ENCODE peak calls at places on chromosomes 12 and 14, in seven cellular contexts. One of them, this sample, is unnamed.

GRCh38 chr12:2318286-2318685 is 265.5 kb downstream of the CACNA1C start:
- DNase-seq in IMR-90: no peak
- DNase-seq in AG20443: no peak
- DNase-seq in stimulated activated CD4-positive, alpha-beta T cell treated with anti-CD3 and anti-CD28 coated beads, Interleukin-1b, Interleukin-23, amount 100 ng/mL, for 1 hour: no peak
- DNase-seq in activated CD8-positive, alpha-beta T cell treated with anti-CD3 and anti-CD28 coated beads, Interleukin-2, amount 10 ng/mL, durations not matched to agents 7 days and 5 days: no peak
- DNase-seq in astrocyte of the spinal cord: no peak
- DNase-seq in left ventricle myocardium inferior: no peak
- DNase-seq in this sample: no peak

GRCh38 chr12:108807996-108808725 is 49.2 kb downstream of the SSH1 start:
- DNase-seq in IMR-90: no peak
- DNase-seq in AG20443: no peak
- DNase-seq in stimulated activated CD4-positive, alpha-beta T cell treated with anti-CD3 and anti-CD28 coated beads, Interleukin-1b, Interleukin-23, amount 100 ng/mL, for 1 hour: no peak
- DNase-seq in activated CD8-positive, alpha-beta T cell treated with anti-CD3 and anti-CD28 coated beads, Interleukin-2, amount 10 ng/mL, durations not matched to agents 7 days and 5 days: no peak
- DNase-seq in astrocyte of the spinal cord: no peak
- DNase-seq in left ventricle myocardium inferior: no peak
- DNase-seq in this sample: no peak

GRCh38 chr14:52458721-52459085 is 93.6 kb downstream of the TXNDC16 start:
- DNase-seq in IMR-90: peak
- DNase-seq in AG20443: no peak
- DNase-seq in stimulated activated CD4-positive, alpha-beta T cell treated with anti-CD3 and anti-CD28 coated beads, Interleukin-1b, Interleukin-23, amount 100 ng/mL, for 1 hour: no peak
- DNase-seq in activated CD8-positive, alpha-beta T cell treated with anti-CD3 and anti-CD28 coated beads, Interleukin-2, amount 10 ng/mL, durations not matched to agents 7 days and 5 days: no peak
- DNase-seq in astrocyte of the spinal cord: peak
- DNase-seq in left ventricle myocardium inferior: no peak
- DNase-seq in this sample: no peak

GRCh38 chr12:41277019-41277770 is 89.1 kb downstream of the PDZRN4 start:
- DNase-seq in IMR-90: peak
- DNase-seq in AG20443: peak
- DNase-seq in stimulated activated CD4-positive, alpha-beta T cell treated with anti-CD3 and anti-CD28 coated beads, Interleukin-1b, Interleukin-23, amount 100 ng/mL, for 1 hour: no peak
- DNase-seq in activated CD8-positive, alpha-beta T cell treated with anti-CD3 and anti-CD28 coated beads, Interleukin-2, amount 10 ng/mL, durations not matched to agents 7 days and 5 days: no peak
- DNase-seq in astrocyte of the spinal cord: peak
- DNase-seq in left ventricle myocardium inferior: no peak
- DNase-seq in this sample: peak

GRCh38 chr12:132397152-132397933 is 68.0 kb upstream of the GALNT9 start:
- DNase-seq in IMR-90: no peak
- DNase-seq in AG20443: no peak
- DNase-seq in stimulated activated CD4-positive, alpha-beta T cell treated with anti-CD3 and anti-CD28 coated beads, Interleukin-1b, Interleukin-23, amount 100 ng/mL, for 1 hour: no peak
- DNase-seq in activated CD8-positive, alpha-beta T cell treated with anti-CD3 and anti-CD28 coated beads, Interleukin-2, amount 10 ng/mL, durations not matched to agents 7 days and 5 days: no peak
- DNase-seq in astrocyte of the spinal cord: no peak
- DNase-seq in left ventricle myocardium inferior: peak
- DNase-seq in this sample: no peak

GRCh38 chr12:102539651-102540553 is 59.5 kb upstream of the IGF1 start:
- DNase-seq in IMR-90: peak
- DNase-seq in AG20443: peak
- DNase-seq in stimulated activated CD4-positive, alpha-beta T cell treated with anti-CD3 and anti-CD28 coated beads, Interleukin-1b, Interleukin-23, amount 100 ng/mL, for 1 hour: no peak
- DNase-seq in activated CD8-positive, alpha-beta T cell treated with anti-CD3 and anti-CD28 coated beads, Interleukin-2, amount 10 ng/mL, durations not matched to agents 7 days and 5 days: no peak
- DNase-seq in astrocyte of the spinal cord: no peak
- DNase-seq in left ventricle myocardium inferior: no peak
- DNase-seq in this sample: peak

GRCh38 chr14:90760591-90761316 is 55.5 kb downstream of the TTC7B start:
- DNase-seq in IMR-90: peak
- DNase-seq in AG20443: no peak
- DNase-seq in stimulated activated CD4-positive, alpha-beta T cell treated with anti-CD3 and anti-CD28 coated beads, Interleukin-1b, Interleukin-23, amount 100 ng/mL, for 1 hour: no peak
- DNase-seq in activated CD8-positive, alpha-beta T cell treated with anti-CD3 and anti-CD28 coated beads, Interleukin-2, amount 10 ng/mL, durations not matched to agents 7 days and 5 days: no peak
- DNase-seq in astrocyte of the spinal cord: peak
- DNase-seq in left ventricle myocardium inferior: no peak
- DNase-seq in this sample: peak

GRCh38 chr12:132445884-132446471 is 44.0 kb upstream of the FBRSL1 start:
- DNase-seq in IMR-90: peak
- DNase-seq in AG20443: peak
- DNase-seq in stimulated activated CD4-positive, alpha-beta T cell treated with anti-CD3 and anti-CD28 coated beads, Interleukin-1b, Interleukin-23, amount 100 ng/mL, for 1 hour: peak
- DNase-seq in activated CD8-positive, alpha-beta T cell treated with anti-CD3 and anti-CD28 coated beads, Interleukin-2, amount 10 ng/mL, durations not matched to agents 7 days and 5 days: peak
- DNase-seq in astrocyte of the spinal cord: peak
- DNase-seq in left ventricle myocardium inferior: peak
- DNase-seq in this sample: peak

GRCh38 chr12:86233126-86233525 is 23.1 kb downstream of the MGAT4C start:
- DNase-seq in IMR-90: no peak
- DNase-seq in AG20443: no peak
- DNase-seq in stimulated activated CD4-positive, alpha-beta T cell treated with anti-CD3 and anti-CD28 coated beads, Interleukin-1b, Interleukin-23, amount 100 ng/mL, for 1 hour: no peak
- DNase-seq in activated CD8-positive, alpha-beta T cell treated with anti-CD3 and anti-CD28 coated beads, Interleukin-2, amount 10 ng/mL, durations not matched to agents 7 days and 5 days: no peak
- DNase-seq in astrocyte of the spinal cord: peak
- DNase-seq in left ventricle myocardium inferior: no peak
- DNase-seq in this sample: peak

GRCh38 chr12:67515679-67516363 is 132.7 kb upstream of the DYRK2 start:
- DNase-seq in IMR-90: no peak
- DNase-seq in AG20443: no peak
- DNase-seq in stimulated activated CD4-positive, alpha-beta T cell treated with anti-CD3 and anti-CD28 coated beads, Interleukin-1b, Interleukin-23, amount 100 ng/mL, for 1 hour: no peak
- DNase-seq in activated CD8-positive, alpha-beta T cell treated with anti-CD3 and anti-CD28 coated beads, Interleukin-2, amount 10 ng/mL, durations not matched to agents 7 days and 5 days: peak
- DNase-seq in astrocyte of the spinal cord: no peak
- DNase-seq in left ventricle myocardium inferior: no peak
- DNase-seq in this sample: no peak

GRCh38 chr12:68321140-68321539 is 11.0 kb downstream of the MDM1 start:
- DNase-seq in IMR-90: no peak
- DNase-seq in AG20443: no peak
- DNase-seq in stimulated activated CD4-positive, alpha-beta T cell treated with anti-CD3 and anti-CD28 coated beads, Interleukin-1b, Interleukin-23, amount 100 ng/mL, for 1 hour: no peak
- DNase-seq in activated CD8-positive, alpha-beta T cell treated with anti-CD3 and anti-CD28 coated beads, Interleukin-2, amount 10 ng/mL, durations not matched to agents 7 days and 5 days: no peak
- DNase-seq in astrocyte of the spinal cord: no peak
- DNase-seq in left ventricle myocardium inferior: no peak
- DNase-seq in this sample: no peak

GRCh38 chr12:40002178-40003169 is 103.4 kb downstream of the SLC2A13 start:
- DNase-seq in IMR-90: no peak
- DNase-seq in AG20443: no peak
- DNase-seq in stimulated activated CD4-positive, alpha-beta T cell treated with anti-CD3 and anti-CD28 coated beads, Interleukin-1b, Interleukin-23, amount 100 ng/mL, for 1 hour: no peak
- DNase-seq in activated CD8-positive, alpha-beta T cell treated with anti-CD3 and anti-CD28 coated beads, Interleukin-2, amount 10 ng/mL, durations not matched to agents 7 days and 5 days: no peak
- DNase-seq in astrocyte of the spinal cord: no peak
- DNase-seq in left ventricle myocardium inferior: no peak
- DNase-seq in this sample: peak

GRCh38 chr12:57224278-57224972 is 5.1 kb upstream of the SHMT2 start:
- DNase-seq in IMR-90: no peak
- DNase-seq in AG20443: no peak
- DNase-seq in stimulated activated CD4-positive, alpha-beta T cell treated with anti-CD3 and anti-CD28 coated beads, Interleukin-1b, Interleukin-23, amount 100 ng/mL, for 1 hour: no peak
- DNase-seq in activated CD8-positive, alpha-beta T cell treated with anti-CD3 and anti-CD28 coated beads, Interleukin-2, amount 10 ng/mL, durations not matched to agents 7 days and 5 days: no peak
- DNase-seq in astrocyte of the spinal cord: no peak
- DNase-seq in left ventricle myocardium inferior: no peak
- DNase-seq in this sample: no peak

GRCh38 chr12:6405963-6406362 is 22.0 kb downstream of the LTBR start:
- DNase-seq in IMR-90: no peak
- DNase-seq in AG20443: no peak
- DNase-seq in stimulated activated CD4-positive, alpha-beta T cell treated with anti-CD3 and anti-CD28 coated beads, Interleukin-1b, Interleukin-23, amount 100 ng/mL, for 1 hour: no peak
- DNase-seq in activated CD8-positive, alpha-beta T cell treated with anti-CD3 and anti-CD28 coated beads, Interleukin-2, amount 10 ng/mL, durations not matched to agents 7 days and 5 days: no peak
- DNase-seq in astrocyte of the spinal cord: no peak
- DNase-seq in left ventricle myocardium inferior: no peak
- DNase-seq in this sample: no peak

GRCh38 chr12:124531281-124531745 is 36.1 kb downstream of the NCOR2 start:
- DNase-seq in IMR-90: no peak
- DNase-seq in AG20443: no peak
- DNase-seq in stimulated activated CD4-positive, alpha-beta T cell treated with anti-CD3 and anti-CD28 coated beads, Interleukin-1b, Interleukin-23, amount 100 ng/mL, for 1 hour: no peak
- DNase-seq in activated CD8-positive, alpha-beta T cell treated with anti-CD3 and anti-CD28 coated beads, Interleukin-2, amount 10 ng/mL, durations not matched to agents 7 days and 5 days: no peak
- DNase-seq in astrocyte of the spinal cord: no peak
- DNase-seq in left ventricle myocardium inferior: no peak
- DNase-seq in this sample: no peak

GRCh38 chr14:89549381-89550102 is 132.5 kb upstream of the FOXN3 start:
- DNase-seq in IMR-90: peak
- DNase-seq in AG20443: peak
- DNase-seq in stimulated activated CD4-positive, alpha-beta T cell treated with anti-CD3 and anti-CD28 coated beads, Interleukin-1b, Interleukin-23, amount 100 ng/mL, for 1 hour: no peak
- DNase-seq in activated CD8-positive, alpha-beta T cell treated with anti-CD3 and anti-CD28 coated beads, Interleukin-2, amount 10 ng/mL, durations not matched to agents 7 days and 5 days: no peak
- DNase-seq in astrocyte of the spinal cord: no peak
- DNase-seq in left ventricle myocardium inferior: no peak
- DNase-seq in this sample: no peak

GRCh38 chr12:118503476-118503875 is 127.1 kb downstream of the SUDS3 start:
- DNase-seq in IMR-90: no peak
- DNase-seq in AG20443: no peak
- DNase-seq in stimulated activated CD4-positive, alpha-beta T cell treated with anti-CD3 and anti-CD28 coated beads, Interleukin-1b, Interleukin-23, amount 100 ng/mL, for 1 hour: no peak
- DNase-seq in activated CD8-positive, alpha-beta T cell treated with anti-CD3 and anti-CD28 coated beads, Interleukin-2, amount 10 ng/mL, durations not matched to agents 7 days and 5 days: no peak
- DNase-seq in astrocyte of the spinal cord: no peak
- DNase-seq in left ventricle myocardium inferior: no peak
- DNase-seq in this sample: no peak

GRCh38 chr12:1830981-1831930 is 10.9 kb downstream of the LRTM2 start:
- DNase-seq in IMR-90: peak
- DNase-seq in AG20443: peak
- DNase-seq in stimulated activated CD4-positive, alpha-beta T cell treated with anti-CD3 and anti-CD28 coated beads, Interleukin-1b, Interleukin-23, amount 100 ng/mL, for 1 hour: no peak
- DNase-seq in activated CD8-positive, alpha-beta T cell treated with anti-CD3 and anti-CD28 coated beads, Interleukin-2, amount 10 ng/mL, durations not matched to agents 7 days and 5 days: peak
- DNase-seq in astrocyte of the spinal cord: peak
- DNase-seq in left ventricle myocardium inferior: peak
- DNase-seq in this sample: peak

GRCh38 chr12:132270969-132271754 is 58.2 kb downstream of the GALNT9 start:
- DNase-seq in IMR-90: no peak
- DNase-seq in AG20443: no peak
- DNase-seq in stimulated activated CD4-positive, alpha-beta T cell treated with anti-CD3 and anti-CD28 coated beads, Interleukin-1b, Interleukin-23, amount 100 ng/mL, for 1 hour: no peak
- DNase-seq in activated CD8-positive, alpha-beta T cell treated with anti-CD3 and anti-CD28 coated beads, Interleukin-2, amount 10 ng/mL, durations not matched to agents 7 days and 5 days: no peak
- DNase-seq in astrocyte of the spinal cord: no peak
- DNase-seq in left ventricle myocardium inferior: no peak
- DNase-seq in this sample: no peak

GRCh38 chr12:69873429-69873828 is 48.4 kb downstream of the MYRFL start:
- DNase-seq in IMR-90: no peak
- DNase-seq in AG20443: peak
- DNase-seq in stimulated activated CD4-positive, alpha-beta T cell treated with anti-CD3 and anti-CD28 coated beads, Interleukin-1b, Interleukin-23, amount 100 ng/mL, for 1 hour: no peak
- DNase-seq in activated CD8-positive, alpha-beta T cell treated with anti-CD3 and anti-CD28 coated beads, Interleukin-2, amount 10 ng/mL, durations not matched to agents 7 days and 5 days: no peak
- DNase-seq in astrocyte of the spinal cord: no peak
- DNase-seq in left ventricle myocardium inferior: no peak
- DNase-seq in this sample: no peak

GRCh38 chr14:95300002-95300696 is 19.6 kb downstream of the CLMN start:
- DNase-seq in IMR-90: no peak
- DNase-seq in AG20443: no peak
- DNase-seq in stimulated activated CD4-positive, alpha-beta T cell treated with anti-CD3 and anti-CD28 coated beads, Interleukin-1b, Interleukin-23, amount 100 ng/mL, for 1 hour: no peak
- DNase-seq in activated CD8-positive, alpha-beta T cell treated with anti-CD3 and anti-CD28 coated beads, Interleukin-2, amount 10 ng/mL, durations not matched to agents 7 days and 5 days: no peak
- DNase-seq in astrocyte of the spinal cord: no peak
- DNase-seq in left ventricle myocardium inferior: no peak
- DNase-seq in this sample: no peak

This sample was measured in Caki2.